ENCODE peak calls at places on chromosomes 7 and 10, in six cellular contexts. B, G, D, W, L and S are unnamed samples.

GRCh38 chr10:71067098-71067760 is 145.1 kb upstream of the UNC5B start:
- DNase-seq in W (no peak), B (no peak), D (no peak), L (no peak), G (no peak), S (no peak)

GRCh38 chr7:107564553-107565298 is 955 bp downstream of the DUS4L start:
- DNase-seq in D (peak), L (peak), W (no peak), B (no peak), G (no peak), S (peak)

GRCh38 chr10:71770789-71771188 is 2.5 kb downstream of the VSIR start:
- DNase-seq in D (no peak), W (no peak), L (peak), B (no peak), G (no peak), S (no peak)

GRCh38 chr7:2714636-2715035 is 26.6 kb downstream of the AMZ1 start:
- DNase-seq in W (no peak), G (no peak), B (no peak), L (no peak), D (no peak), S (no peak)

GRCh38 chr10:103431902-103432301 is 20.3 kb downstream of the CALHM2 start:
- DNase-seq in L (no peak), D (no peak), B (no peak), W (no peak), G (no peak), S (no peak)

GRCh38 chr7:129828989-129829676 is 123.6 kb downstream of the UBE2H start:
- DNase-seq in G (peak), L (no peak), D (no peak), W (no peak), B (no peak), S (no peak)

GRCh38 chr7:20797174-20798080 is 10.7 kb upstream of the SP8 start:
- DNase-seq in B (peak), W (no peak), L (no peak), D (no peak), G (peak), S (no peak)

GRCh38 chr10:42934351-42934811 is 142.5 kb upstream of the RET start:
- DNase-seq in G (no peak), B (no peak), D (no peak), L (no peak), W (no peak), S (no peak)

GRCh38 chr10:22437620-22438588 is 92.6 kb downstream of the SPAG6 start:
- DNase-seq in D (peak), L (no peak), G (peak), B (peak), W (peak), S (no peak)

GRCh38 chr10:70786799-70787415 is 1.7 kb upstream of the TBATA start:
- DNase-seq in W (no peak), D (peak), L (no peak), G (peak), B (no peak), S (no peak)

GRCh38 chr7:44277391-44277790 is 48.0 kb downstream of the CAMK2B start:
- DNase-seq in L (no peak), B (no peak), G (no peak), W (no peak), D (no peak), S (no peak)

GRCh38 chr7:40194743-40195142 is 59.9 kb downstream of the SUGCT start:
- DNase-seq in B (no peak), W (no peak), G (no peak), L (peak), D (peak), S (peak)

GRCh38 chr10:93199221-93199681 is 125.6 kb downstream of the CYP26A1 start:
- DNase-seq in L (no peak), B (peak), D (peak), G (no peak), W (no peak), S (peak)

GRCh38 chr10:132495231-132495630 is 42.4 kb upstream of the INPP5A start:
- DNase-seq in G (no peak), B (no peak), W (no peak), D (no peak), L (no peak), S (no peak)

GRCh38 chr7:15555385-15555859 is 6.4 kb downstream of the AGMO start:
- DNase-seq in L (no peak), G (no peak), W (no peak), D (peak), B (peak), S (peak)

GRCh38 chr10:14328881-14329280 is 1.8 kb downstream of the FRMD4A start:
- DNase-seq in W (no peak), L (no peak), G (no peak), B (no peak), D (no peak), S (no peak)